ENCODE peak calls at places on chromosomes 2 and 18, in seven cellular contexts. G is colonic mucosa, K is tibial artery, A is A673, R is HCT116, M is IMR-90, Z is heart left ventricle. L is an unnamed sample. For H3K4me1, the result is how much of the 10 kb centered on the place peaks cover.

GRCh38 chr2:132597831-132598230 is 72.2 kb downstream of the LYPD1 start:
- DNase-seq in G (no peak), K (no peak), A (no peak), R (no peak), M (no peak), Z (no peak), L (no peak)

GRCh38 chr18:11500153-11501122 is 109.0 kb upstream of the SLC35G4 start:
- DNase-seq in G (no peak), K (no peak), A (no peak), R (peak), M (peak), Z (peak), L (peak)

GRCh38 chr2:118774458-118775133 is 72.9 kb downstream of the EN1 start:
- DNase-seq in G (peak), K (no peak), A (peak), R (no peak), M (peak), Z (peak), L (peak)

GRCh38 chr2:238239872-238240760 is at the start of gene HES6:
- DNase-seq in G (peak), K (peak), A (peak), R (peak), M (peak), Z (peak), L (peak)

GRCh38 chr2:190726255-190726654 is 77.4 kb downstream of the NAB1 start:
- DNase-seq in G (no peak), K (no peak), A (no peak), R (no peak), M (peak), Z (no peak), L (no peak)

GRCh38 chr2:109447251-109447661 is 166.5 kb downstream of the SEPTIN10 start:
- DNase-seq in G (no peak), K (peak), A (peak), R (no peak), M (peak), Z (no peak), L (no peak)

GRCh38 chr2:195382186-195382585 is 274.8 kb upstream of the SLC39A10 start:
- DNase-seq in G (no peak), K (no peak), A (no peak), R (no peak), M (no peak), Z (no peak), L (no peak)

GRCh38 chr2:98348066-98348561 is 1.9 kb downstream of the CNGA3 start:
- DNase-seq in G (no peak), K (no peak), A (no peak), R (no peak), M (no peak), Z (no peak), L (no peak)

GRCh38 chr2:23561088-23561487 is 176.1 kb downstream of the KLHL29 start:
- DNase-seq in G (no peak), K (peak), A (no peak), R (no peak), M (peak), Z (no peak), L (peak)

GRCh38 chr2:1510184-1510583 is 96.9 kb downstream of the TPO start:
- DNase-seq in G (no peak), K (peak), A (no peak), R (no peak), M (no peak), Z (no peak), L (no peak)

GRCh38 chr2:196131949-196132925 is 39.1 kb downstream of the STK17B start:
- DNase-seq in G (no peak), K (no peak), A (peak), R (no peak), M (peak), Z (no peak), L (no peak)

GRCh38 chr2:15498554-15498953 is 62.6 kb downstream of the NBAS start:
- DNase-seq in G (no peak), K (no peak), A (no peak), R (no peak), M (no peak), Z (no peak), L (no peak)

GRCh38 chr2:69186614-69187013 is 173.6 kb downstream of the ANTXR1 start:
- DNase-seq in G (peak), K (no peak), A (no peak), R (no peak), M (no peak), Z (no peak), L (no peak)

GRCh38 chr2:205701509-205701908 is 19.2 kb downstream of the NRP2 start:
- DNase-seq in G (no peak), K (no peak), A (no peak), R (no peak), M (peak), Z (no peak), L (no peak)

GRCh38 chr18:35917043-35917442 is 55.4 kb upstream of the RMP24 start:
- DNase-seq in G (no peak), K (no peak), A (no peak), R (no peak), M (no peak), Z (no peak), L (no peak)

GRCh38 chr2:38690499-38691420 is 24.8 kb downstream of the GALM start:
- DNase-seq in G (peak), K (peak), A (no peak), R (peak), M (peak), Z (no peak), L (no peak)

GRCh38 chr2:231679906-231680283 is 28.4 kb upstream of the PTMA start:
- DNase-seq in G (no peak), K (no peak), A (no peak), R (no peak), M (no peak), Z (no peak), L (no peak)

DNA sequence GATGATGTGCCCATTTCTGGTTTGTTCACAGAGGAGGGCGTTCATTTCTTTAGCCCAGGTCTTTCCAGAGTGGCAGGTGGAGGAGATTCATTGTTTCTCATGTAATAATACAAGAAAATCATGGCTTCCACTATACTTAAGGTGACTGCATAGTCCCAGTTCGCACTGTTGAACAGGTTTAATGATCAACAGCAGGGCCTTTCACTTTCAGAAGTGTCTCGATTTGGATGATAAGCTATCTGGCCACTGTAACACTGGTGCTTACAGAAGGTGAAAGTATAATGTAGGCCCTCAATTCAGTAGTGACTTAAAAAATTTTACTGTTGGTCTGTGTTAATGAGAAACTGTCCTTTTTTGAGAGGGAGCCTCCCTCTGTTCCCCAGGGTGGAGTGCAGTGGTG is 1.4 kb downstream of the RMC1 start:
- DNase-seq in G (no peak), K (no peak), A (no peak), R (no peak), M (no peak), Z (no peak), L (no peak)
- H3K4me3 ChIP-seq in G (peak), K (peak), A (peak), R (peak), M (no peak), Z (no peak), L (peak)

GRCh38 chr2:76612764-76613163 is 902.0 kb upstream of the GCFC2 start:
- DNase-seq in G (no peak), K (no peak), A (no peak), R (no peak), M (no peak), Z (no peak), L (no peak)

GRCh38 chr2:76613330-76613729 is 902.6 kb upstream of the GCFC2 start:
- DNase-seq in G (no peak), K (no peak), A (peak), R (no peak), M (no peak), Z (no peak), L (no peak)

GRCh38 chr2:76610451-76610850 is 899.7 kb upstream of the GCFC2 start:
- DNase-seq in G (no peak), K (no peak), A (no peak), R (no peak), M (no peak), Z (no peak), L (no peak)
- H3K4me1 ChIP-seq in G (under half), K (under half), A (under half), R (under half), M (under half), Z (under half), L (under half)

GRCh38 chr2:120533625-120534024 is 187.7 kb downstream of the INHBB start:
- DNase-seq in G (no peak), K (no peak), A (no peak), R (no peak), M (no peak), Z (no peak), L (no peak)

GRCh38 chr2:120531365-120531764 is 185.4 kb downstream of the INHBB start:
- DNase-seq in G (no peak), K (no peak), A (no peak), R (no peak), M (peak), Z (no peak), L (no peak)

GRCh38 chr2:120534457-120534856 is 188.5 kb downstream of the INHBB start:
- DNase-seq in G (no peak), K (no peak), A (no peak), R (no peak), M (no peak), Z (no peak), L (no peak)

GRCh38 chr2:120530781-120531180 is 184.8 kb downstream of the INHBB start:
- DNase-seq in G (no peak), K (no peak), A (no peak), R (no peak), M (no peak), Z (no peak), L (no peak)

DNA sequence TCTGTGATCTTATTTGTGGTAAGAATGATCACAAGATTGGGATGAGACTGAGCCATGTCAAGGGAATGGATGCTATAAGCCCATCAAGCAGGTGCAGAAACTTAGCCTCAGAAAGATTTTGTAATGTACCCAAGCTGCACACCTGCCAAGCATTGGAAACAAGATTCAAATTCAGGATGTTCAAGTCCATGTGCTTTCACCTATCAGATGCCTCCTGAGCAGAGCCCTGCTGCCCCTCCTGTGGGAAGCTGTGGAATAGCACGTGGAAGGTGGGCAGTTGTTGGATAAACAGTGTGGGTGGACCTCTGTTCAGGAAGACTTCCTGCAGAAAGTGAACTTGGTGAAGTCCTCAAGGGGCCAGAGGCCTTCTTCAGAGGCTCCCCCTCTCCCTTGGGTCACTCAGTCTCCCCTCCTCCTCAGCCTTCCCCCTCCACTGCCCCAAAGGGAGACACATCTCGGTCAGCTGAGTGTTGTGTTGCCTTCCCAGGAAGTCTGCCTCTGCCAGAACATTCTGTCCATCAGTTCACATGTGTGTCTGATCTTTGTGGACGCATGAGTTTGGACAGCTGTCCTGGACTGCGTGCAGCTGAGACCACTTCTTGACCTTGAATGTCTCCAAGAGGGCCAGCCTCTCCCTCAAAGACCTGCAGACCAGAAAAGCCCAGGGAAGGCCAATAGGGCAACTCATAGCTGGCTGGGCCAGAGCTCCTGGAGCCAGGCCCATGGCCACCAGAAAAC is 186.1 kb downstream of the INHBB start:
- DNase-seq in G (no peak), K (peak), A (no peak), R (no peak), M (no peak), Z (no peak), L (peak)
- TF ChIP-seq CTCF in G (no peak), K (no peak), A (no peak), R (no peak), M (no peak), Z (no peak), L (no peak)

DNA sequence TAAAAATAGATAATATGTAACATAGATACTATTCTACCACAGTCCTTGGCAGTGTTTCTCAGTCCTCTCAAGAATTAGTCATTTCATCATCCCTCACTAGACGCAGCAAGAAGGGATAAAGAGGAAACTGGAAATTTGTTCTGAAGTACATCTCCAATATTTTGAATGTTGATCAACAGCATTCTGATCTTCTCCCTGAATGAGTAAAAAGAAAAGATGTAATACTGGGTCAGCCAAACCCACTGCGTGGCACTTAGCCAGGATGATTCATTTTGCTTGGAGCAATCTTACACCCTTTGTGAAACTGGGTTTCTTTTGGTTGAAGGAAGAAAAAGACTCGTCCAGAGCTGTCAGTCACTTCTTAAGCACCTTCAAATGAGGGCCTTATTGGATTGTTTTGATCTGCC is 54.1 kb downstream of the TAF1B start:
- DNase-seq in G (peak), K (peak), A (peak), R (peak), M (peak), Z (peak), L (peak)
- H3K4me3 ChIP-seq in G (no peak), K (no peak), A (no peak), R (no peak), M (no peak), Z (no peak), L (no peak)

GRCh38 chr2:217935245-217935879 is 67.4 kb downstream of the TNS1 start:
- DNase-seq in G (no peak), K (no peak), A (no peak), R (no peak), M (peak), Z (peak), L (peak)
- H3K4me1 ChIP-seq in G (under half), K (half or more), A (under half), R (under half), M (half or more), Z (half or more), L (half or more)

GRCh38 chr2:53018830-53019425 is 748.7 kb upstream of the CHAC2 start:
- DNase-seq in G (no peak), K (no peak), A (peak), R (no peak), M (peak), Z (no peak), L (no peak)
- TF ChIP-seq CTCF in G (no peak), K (no peak), A (no peak), R (peak), M (peak), Z (no peak), L (no peak)

GRCh38 chr2:104701471-104701911 is 152.4 kb upstream of the POU3F3 start:
- DNase-seq in G (no peak), K (no peak), A (no peak), R (no peak), M (no peak), Z (no peak), L (no peak)

GRCh38 chr2:104704846-104705245 is 149.1 kb upstream of the POU3F3 start:
- DNase-seq in G (no peak), K (no peak), A (no peak), R (no peak), M (no peak), Z (no peak), L (no peak)

GRCh38 chr2:104702451-104702850 is 151.5 kb upstream of the POU3F3 start:
- DNase-seq in G (no peak), K (no peak), A (no peak), R (no peak), M (no peak), Z (no peak), L (no peak)

GRCh38 chr2:104703669-104704068 is 150.2 kb upstream of the POU3F3 start:
- DNase-seq in G (no peak), K (no peak), A (no peak), R (no peak), M (no peak), Z (no peak), L (no peak)

GRCh38 chr2:104702026-104702425 is 151.9 kb upstream of the POU3F3 start:
- DNase-seq in G (no peak), K (no peak), A (no peak), R (no peak), M (no peak), Z (no peak), L (no peak)
- H3K4me3 ChIP-seq in G (no peak), K (no peak), A (no peak), R (no peak), M (no peak), Z (no peak), L (no peak)

DNA sequence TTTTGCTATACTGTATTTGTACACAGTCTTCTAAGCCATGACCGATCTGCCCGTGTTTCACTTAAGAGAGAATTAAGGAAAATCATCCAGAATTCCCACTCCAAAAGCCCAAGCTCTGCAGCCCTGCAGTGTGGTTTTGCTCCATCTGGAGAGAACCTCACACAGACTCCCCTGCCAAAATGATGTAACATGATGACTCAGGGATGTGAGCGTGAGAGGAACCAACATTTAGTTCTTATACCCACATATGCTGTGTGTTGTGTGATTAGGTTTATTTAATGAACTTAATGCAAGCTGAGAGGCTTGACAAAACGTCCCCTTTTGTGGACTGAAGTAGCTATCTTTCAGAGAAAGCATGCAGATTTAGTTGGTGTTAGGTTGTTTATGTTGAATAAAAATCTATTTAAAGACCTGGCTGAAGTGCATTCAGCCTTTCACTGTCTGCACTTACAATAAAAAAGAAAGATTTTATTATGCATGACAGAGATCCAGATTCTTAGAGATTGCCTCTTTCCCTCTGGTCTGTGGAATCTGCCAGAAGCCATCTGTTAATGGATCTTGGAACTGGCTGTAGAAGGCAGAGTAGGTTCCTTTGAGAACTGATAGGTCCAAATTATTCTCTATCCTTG is 6.3 kb downstream of the RAB12 start:
- DNase-seq in G (no peak), K (no peak), A (peak), R (no peak), M (peak), Z (no peak), L (no peak)
- H3K4me1 ChIP-seq in G (under half), K (half or more), A (under half), R (under half), M (under half), Z (half or more), L (half or more)

GRCh38 chr18:34901299-34901698 is 139.9 kb upstream of the MAPRE2 start:
- DNase-seq in G (no peak), K (no peak), A (peak), R (no peak), M (peak), Z (no peak), L (no peak)
- TF ChIP-seq CTCF in G (no peak), K (peak), A (peak), R (no peak), M (peak), Z (no peak), L (peak)

DNA sequence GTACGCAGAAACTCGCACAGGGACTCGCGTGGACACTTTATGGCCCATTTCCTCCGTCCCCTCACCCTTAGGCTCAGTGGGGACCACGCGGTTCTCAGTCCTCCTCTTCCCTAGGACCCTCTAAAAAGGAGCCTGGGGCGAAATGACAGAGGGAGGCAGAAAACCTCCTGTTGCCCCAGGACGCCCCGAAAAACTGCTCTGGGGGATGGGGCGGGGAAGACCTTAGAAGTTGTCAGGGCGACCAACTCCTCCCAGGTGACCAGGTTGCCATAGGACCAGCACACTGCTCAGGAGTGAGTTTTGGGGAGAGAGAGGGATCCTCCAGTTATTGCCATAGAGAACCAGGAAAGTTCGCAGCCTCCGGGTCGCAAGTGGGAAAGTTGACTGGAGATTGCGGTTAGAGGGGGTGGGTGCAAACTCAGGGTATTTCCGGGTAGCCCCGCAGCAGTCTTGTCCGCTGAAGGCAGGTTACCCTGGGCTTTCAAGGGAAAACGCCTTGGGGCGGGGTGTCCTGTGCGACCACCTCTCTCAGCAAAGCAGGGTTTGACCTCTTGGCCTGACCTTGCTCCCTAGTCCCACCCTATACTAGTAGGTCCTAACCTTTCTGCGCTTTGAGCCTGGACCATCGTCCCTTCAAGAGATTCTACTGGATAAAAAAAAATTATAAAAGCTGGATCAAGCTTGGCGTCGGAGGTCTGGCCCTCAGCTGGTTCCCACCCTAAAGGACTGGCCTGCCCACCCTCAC is 7.8 kb upstream of the PAX3 start:
- DNase-seq in G (no peak), K (no peak), A (peak), R (no peak), M (no peak), Z (no peak), L (no peak)
- H3K4me3 ChIP-seq in G (peak), K (peak), A (peak), R (no peak), M (no peak), Z (peak), L (peak)